ENCODE peak calls at places on chromosomes 4 and X, in ten cellular contexts. D is suprapubic skin, M is tibial nerve, B is upper lobe of left lung, K is transverse colon, F is stomach, I is H1, J is K562, P is SK-N-SH, V is sigmoid colon. C is an unnamed sample. For H3K36me3, the result is how much of the 10 kb centered on the place peaks cover.

GRCh38 chr4:150501019-150501727 is 80.8 kb upstream of the MAB21L2 start:
- DNase-seq in D (no peak), M (no peak), B (no peak), K (no peak), F (no peak), I (no peak), J (no peak), P (no peak), V (no peak), C (no peak)

GRCh38 chr4:156830356-156830755 is 141.2 kb downstream of the PDGFC start:
- DNase-seq in D (no peak), M (no peak), B (no peak), K (no peak), F (no peak), I (no peak), J (no peak), P (no peak), V (no peak), C (no peak)

GRCh38 chr4:180057891-180058643 is 2185.1 kb upstream of the TENM3 start:
- DNase-seq in D (no peak), M (no peak), B (peak), K (peak), F (no peak), I (peak), J (no peak), P (peak), V (no peak), C (peak)

GRCh38 chr4:158622251-158622650 is 49.4 kb downstream of the C4orf46 start:
- DNase-seq in D (no peak), M (no peak), B (no peak), K (no peak), F (no peak), I (no peak), J (no peak), P (no peak), V (no peak), C (no peak)

GRCh38 chr4:83207497-83208105 is 77.0 kb downstream of the COQ2 start:
- DNase-seq in D (no peak), M (no peak), B (no peak), K (peak), F (no peak), I (no peak), J (no peak), P (no peak), V (no peak), C (no peak)

GRCh38 chr4:184896868-184897715 is 71.3 kb upstream of the ACSL1 start:
- DNase-seq in D (no peak), M (no peak), B (no peak), K (peak), F (no peak), I (no peak), J (no peak), P (no peak), V (no peak), C (no peak)

GRCh38 chr4:76087007-76087769 is 12.7 kb downstream of the ART3 start:
- DNase-seq in D (no peak), M (no peak), B (no peak), K (peak), F (peak), I (peak), J (peak), P (peak), V (no peak), C (no peak)

GRCh38 chr4:181820518-181820917 is 422.7 kb upstream of the TENM3 start:
- DNase-seq in D (no peak), M (no peak), B (no peak), K (no peak), F (no peak), I (no peak), J (no peak), P (no peak), V (no peak), C (no peak)

GRCh38 chr4:69617083-69617694 is 22.3 kb downstream of the UGT2A2 start:
- DNase-seq in D (no peak), M (no peak), B (no peak), K (no peak), F (no peak), I (no peak), J (no peak), P (no peak), V (no peak), C (no peak)

GRCh38 chr4:75289843-75290616 is 224.2 kb downstream of the RCHY1 start:
- DNase-seq in D (no peak), M (no peak), B (no peak), K (peak), F (peak), I (peak), J (no peak), P (no peak), V (no peak), C (no peak)

GRCh38 chrX:47637546-47638195 is 7.9 kb upstream of the CFP start:
- DNase-seq in D (no peak), M (no peak), B (peak), K (peak), F (peak), I (no peak), J (no peak), P (no peak), V (no peak), C (peak)

GRCh38 chr4:147811878-147812277 is 80.0 kb downstream of the ARHGAP10 start:
- DNase-seq in D (no peak), M (no peak), B (no peak), K (no peak), F (no peak), I (no peak), J (no peak), P (no peak), V (no peak), C (no peak)

GRCh38 chr4:147814334-147814733 is 82.4 kb downstream of the ARHGAP10 start:
- DNase-seq in D (no peak), M (no peak), B (no peak), K (no peak), F (no peak), I (no peak), J (no peak), P (no peak), V (no peak), C (no peak)

GRCh38 chr4:147815741-147816140 is 83.9 kb downstream of the ARHGAP10 start:
- DNase-seq in D (no peak), M (no peak), B (no peak), K (no peak), F (no peak), I (no peak), J (no peak), P (no peak), V (no peak), C (no peak)

GRCh38 chr4:147816382-147817254 is 84.7 kb downstream of the ARHGAP10 start:
- DNase-seq in D (no peak), M (no peak), B (no peak), K (no peak), F (no peak), I (no peak), J (no peak), P (no peak), V (no peak), C (no peak)

GRCh38 chr4:147813107-147813773 is 81.4 kb downstream of the ARHGAP10 start:
- DNase-seq in D (no peak), M (no peak), B (no peak), K (no peak), F (no peak), I (no peak), J (no peak), P (no peak), V (no peak), C (no peak)
- TF ChIP-seq EP300 in D (no peak), M (no peak), B (no peak), K (no peak), F (no peak), I (no peak), J (no peak), P (no peak), V (no peak), C (no peak)

GRCh38 chr4:182908124-182908523 is 9.1 kb downstream of the DCTD start:
- DNase-seq in D (no peak), M (no peak), B (no peak), K (no peak), F (no peak), I (no peak), J (no peak), P (no peak), V (no peak), C (no peak)

GRCh38 chr4:182904271-182904761 is 12.9 kb downstream of the DCTD start:
- DNase-seq in D (no peak), M (no peak), B (no peak), K (no peak), F (no peak), I (peak), J (no peak), P (peak), V (no peak), C (no peak)

GRCh38 chr4:182903013-182903412 is 14.2 kb downstream of the DCTD start:
- DNase-seq in D (no peak), M (no peak), B (no peak), K (no peak), F (no peak), I (peak), J (no peak), P (no peak), V (no peak), C (no peak)

GRCh38 chr4:182906786-182907185 is 10.4 kb downstream of the DCTD start:
- DNase-seq in D (no peak), M (no peak), B (no peak), K (no peak), F (no peak), I (no peak), J (no peak), P (no peak), V (no peak), C (no peak)

GRCh38 chr4:182905038-182905437 is 12.1 kb downstream of the DCTD start:
- DNase-seq in D (no peak), M (no peak), B (no peak), K (no peak), F (no peak), I (no peak), J (no peak), P (peak), V (no peak), C (no peak)
- H3K36me3 ChIP-seq in D (under half), M (half or more), B (under half), K (under half), F (half or more), I (under half), J (half or more), P (under half), V (under half), C (under half)

GRCh38 chrX:136147320-136147901 is at the start of gene FHL1:
- DNase-seq in D (peak), M (peak), B (peak), K (peak), F (peak), I (peak), J (peak), P (peak), V (peak), C (peak)
- TF ChIP-seq EP300 in D (no peak), M (no peak), B (no peak), K (no peak), F (no peak), I (no peak), J (no peak), P (no peak), V (no peak), C (no peak)

GRCh38 chrX:54495814-54496516 is at the start of gene FGD1:
- DNase-seq in D (peak), M (peak), B (peak), K (peak), F (peak), I (peak), J (peak), P (peak), V (peak), C (peak)
- H3K36me3 ChIP-seq in D (under half), M (under half), B (under half), K (under half), F (under half), I (under half), J (under half), P (under half), V (under half), C (under half)

GRCh38 chr4:31175242-31175910 is 455.2 kb downstream of the PCDH7 start:
- DNase-seq in D (no peak), M (no peak), B (no peak), K (no peak), F (no peak), I (no peak), J (no peak), P (no peak), V (no peak), C (no peak)
- TF ChIP-seq EP300 in D (no peak), M (no peak), B (no peak), K (no peak), F (no peak), I (no peak), J (no peak), P (no peak), V (no peak), C (no peak)